ENCODE peak calls at places on chromosomes 16 and 17, in nine cellular contexts. C is psoas muscle; Z is stomach; B is body of pancreas; I is naive thymus-derived CD4-positive, alpha-beta T cell; L is hepatocyte; Q is lower lobe of right lung; P is upper lobe of right lung; U is testis. K is an unnamed sample.

GRCh38 chr16:89962754-89963498 is 14.4 kb downstream of the DEF8 start:
- DNase-seq in C (no peak), Z (no peak), B (no peak), I (no peak), L (no peak), Q (no peak), P (no peak), U (no peak), K (no peak)

GRCh38 chr16:30369091-30369937 is 980 bp downstream of the TBC1D10B start:
- DNase-seq in C (no peak), Z (no peak), B (no peak), I (peak; percentile 19), L (peak; percentile 39), Q (no peak), P (no peak), U (no peak), K (peak; percentile 23)

GRCh38 chr16:85075236-85075924 is 36.9 kb downstream of the CIBAR2 start:
- DNase-seq in C (no peak), Z (no peak), B (no peak), I (no peak), L (no peak), Q (no peak), P (no peak), U (no peak), K (no peak)

GRCh38 chr17:55536205-55536604 is 25.0 kb upstream of the SMIM36 start:
- DNase-seq in C (no peak), Z (no peak), B (no peak), I (no peak), L (no peak), Q (no peak), P (no peak), U (no peak), K (no peak)

GRCh38 chr16:8656376-8656775 is 18.0 kb upstream of the ABAT start:
- DNase-seq in C (no peak), Z (no peak), B (no peak), I (no peak), L (no peak), Q (no peak), P (no peak), U (no peak), K (no peak)

GRCh38 chr16:59385953-59386352 is 651.8 kb upstream of the GOT2 start:
- DNase-seq in C (no peak), Z (no peak), B (peak; percentile 13), I (no peak), L (no peak), Q (no peak), P (no peak), U (no peak), K (no peak)

GRCh38 chr17:66508896-66509843 is 206.8 kb downstream of the PRKCA start:
- DNase-seq in C (no peak), Z (peak; percentile 83), B (peak; percentile 74), I (no peak), L (peak; percentile 40), Q (peak; percentile 51), P (peak; percentile 69), U (no peak), K (peak; percentile 66)

GRCh38 chr17:53032861-53033271 is 789.9 kb upstream of the KIF2B start:
- DNase-seq in C (no peak), Z (no peak), B (peak; percentile 65), I (no peak), L (peak; percentile 89), Q (no peak), P (no peak), U (peak; percentile 28), K (peak; percentile 71)

GRCh38 chr16:31082368-31083045 is 6.2 kb downstream of the PRSS53 start:
- DNase-seq in C (no peak), Z (no peak), B (no peak), I (no peak), L (peak; percentile 3), Q (no peak), P (no peak), U (no peak), K (no peak)

GRCh38 chr16:61681124-61681523 is 355.1 kb downstream of the CDH8 start:
- DNase-seq in C (no peak), Z (no peak), B (no peak), I (no peak), L (no peak), Q (no peak), P (no peak), U (no peak), K (no peak)

GRCh38 chr16:12470311-12471229 is 333.1 kb downstream of the CPPED1 start:
- DNase-seq in C (peak; percentile 40), Z (no peak), B (no peak), I (no peak), L (no peak), Q (no peak), P (no peak), U (no peak), K (peak; percentile 95)

GRCh38 chr17:49214665-49215360 is 4.3 kb downstream of the ABI3 start:
- DNase-seq in C (no peak), Z (peak; percentile 79), B (peak; percentile 68), I (no peak), L (no peak), Q (peak; percentile 55), P (peak; percentile 70), U (peak; percentile 60), K (peak; percentile 84)

GRCh38 chr16:12319464-12320030 is 343.0 kb downstream of the SNX29 start:
- DNase-seq in C (no peak), Z (peak; percentile 28), B (peak; percentile 21), I (no peak), L (no peak), Q (no peak), P (no peak), U (no peak), K (peak; percentile 88)

GRCh38 chr17:64341181-64341580 is 49.5 kb downstream of the PECAM1 start:
- DNase-seq in C (no peak), Z (no peak), B (no peak), I (no peak), L (no peak), Q (no peak), P (no peak), U (no peak), K (no peak)

GRCh38 chr17:64334851-64335250 is 55.8 kb downstream of the PECAM1 start:
- DNase-seq in C (no peak), Z (no peak), B (no peak), I (no peak), L (no peak), Q (no peak), P (no peak), U (no peak), K (no peak)

GRCh38 chr17:64340557-64340956 is 50.1 kb downstream of the PECAM1 start:
- DNase-seq in C (no peak), Z (no peak), B (no peak), I (no peak), L (no peak), Q (no peak), P (no peak), U (no peak), K (no peak)

GRCh38 chr17:64339516-64340475 is 50.9 kb downstream of the PECAM1 start:
- DNase-seq in C (no peak), Z (no peak), B (no peak), I (no peak), L (no peak), Q (no peak), P (no peak), U (no peak), K (no peak)

DNA sequence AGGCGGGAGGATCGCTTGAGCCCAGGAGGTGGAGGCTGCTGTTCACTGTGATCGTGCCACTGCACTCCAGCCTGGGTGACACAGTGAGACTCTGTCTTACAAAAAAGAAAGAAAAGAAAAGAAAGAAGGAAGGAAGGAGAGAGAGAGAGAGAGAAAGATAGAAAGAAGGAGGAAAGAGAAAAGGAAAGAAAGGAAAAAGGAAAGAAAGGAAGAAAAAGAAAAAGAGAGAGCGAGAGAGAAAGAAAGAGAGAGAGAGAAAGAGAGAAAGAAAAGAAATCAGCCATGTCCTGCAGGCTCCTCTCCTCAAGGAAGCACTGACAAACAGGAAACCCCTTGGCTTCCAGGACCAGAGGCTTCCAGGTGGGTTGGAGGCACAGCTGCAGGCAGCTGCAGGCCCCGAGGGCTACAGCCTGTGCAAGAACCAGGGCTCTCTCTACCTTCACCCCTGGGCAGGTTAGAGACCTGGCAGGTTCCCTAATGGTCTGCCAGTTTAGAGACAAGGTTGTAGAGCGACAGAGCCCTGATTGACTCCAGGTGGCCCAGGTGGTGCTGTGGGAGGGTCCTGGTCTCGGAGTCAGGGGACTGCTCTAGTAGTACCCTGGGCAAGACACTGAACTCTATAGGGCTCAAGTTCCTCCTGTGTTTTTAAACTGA is 53.8 kb downstream of the PECAM1 start:
- DNase-seq in C (no peak), Z (no peak), B (no peak), I (no peak), L (no peak), Q (no peak), P (no peak), U (no peak), K (no peak)
- H3K36me3 ChIP-seq in C (no peaks in the 10 kb centered on the region), Z (peaks cover 3% of the 10 kb centered on the region), B (no peaks in the 10 kb centered on the region), I (no peaks in the 10 kb centered on the region), L (no peaks in the 10 kb centered on the region), Q (peaks cover 39% of the 10 kb centered on the region), P (peaks cover 4% of the 10 kb centered on the region), U (no peaks in the 10 kb centered on the region), K (no peaks in the 10 kb centered on the region)

DNA sequence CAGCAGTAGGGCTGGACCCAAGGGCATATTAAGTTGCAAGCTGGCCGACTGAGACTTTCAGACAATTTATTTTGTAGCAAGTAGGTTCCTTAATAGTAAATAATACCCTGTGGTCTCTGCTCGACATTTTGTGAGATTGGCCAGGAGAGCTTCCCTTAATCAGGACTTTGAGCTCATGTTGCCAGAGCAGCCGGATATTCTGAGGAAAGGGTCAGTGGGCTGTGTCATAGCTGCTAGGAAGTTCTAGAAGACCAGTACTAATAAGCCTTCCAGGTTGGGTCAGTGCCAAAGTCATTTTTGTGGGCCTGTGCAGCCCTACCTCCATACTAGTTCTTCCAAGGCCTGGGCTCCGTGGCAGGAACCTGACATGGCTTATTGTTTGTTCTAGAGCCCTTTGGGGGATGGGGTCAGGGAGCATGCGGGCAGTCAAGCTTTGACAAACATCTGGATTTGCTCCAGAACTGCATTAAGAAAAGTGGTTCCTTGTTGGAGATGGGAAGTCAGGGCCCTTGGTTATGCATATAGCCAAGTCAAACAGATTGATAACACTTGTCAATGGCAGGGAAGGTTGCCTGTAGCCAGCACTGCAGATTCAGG is 7.5 kb downstream of the ALKBH5 start:
- DNase-seq in C (no peak), Z (peak; percentile 91), B (peak; percentile 90), I (no peak), L (peak; percentile 29), Q (no peak), P (no peak), U (no peak), K (peak; percentile 89)
- H3K36me3 ChIP-seq in C (peaks cover 35% of the 10 kb centered on the region), Z (peaks cover 30% of the 10 kb centered on the region), B (no peaks in the 10 kb centered on the region), I (peaks cover 3% of the 10 kb centered on the region), L (no peaks in the 10 kb centered on the region), Q (peaks cover 56% of the 10 kb centered on the region), P (peaks cover 39% of the 10 kb centered on the region), U (no peaks in the 10 kb centered on the region), K (peaks cover 11% of the 10 kb centered on the region)

GRCh38 chr17:78421534-78422266 is 43.3 kb downstream of the PGS1 start:
- DNase-seq in C (peak; percentile 75), Z (peak; percentile 80), B (peak; percentile 79), I (peak; percentile 64), L (peak; percentile 89), Q (peak; percentile 85), P (peak; percentile 89), U (peak; percentile 79), K (peak; percentile 75)
- H3K36me3 ChIP-seq in C (peaks cover 67% of the 10 kb centered on the region), Z (peaks cover 74% of the 10 kb centered on the region), B (no peaks in the 10 kb centered on the region), I (peaks cover 4% of the 10 kb centered on the region), L (no peaks in the 10 kb centered on the region), Q (peaks cover 74% of the 10 kb centered on the region), P (peaks cover 62% of the 10 kb centered on the region), U (no peaks in the 10 kb centered on the region), K (peaks cover 27% of the 10 kb centered on the region)

GRCh38 chr17:80375186-80375585 is 39.8 kb upstream of the ENDOV start:
- DNase-seq in C (no peak), Z (no peak), B (no peak), I (no peak), L (no peak), Q (no peak), P (peak; percentile 22), U (no peak), K (no peak)
- H3K36me3 ChIP-seq in C (peaks cover 99% of the 10 kb centered on the region), Z (peaks cover 100% of the 10 kb centered on the region), B (peaks cover 13% of the 10 kb centered on the region), I (peaks cover 56% of the 10 kb centered on the region), L (no peaks in the 10 kb centered on the region), Q (peaks cover 99% of the 10 kb centered on the region), P (peaks cover 99% of the 10 kb centered on the region), U (no peaks in the 10 kb centered on the region), K (peaks cover 90% of the 10 kb centered on the region)

GRCh38 chr16:70663524-70664324 is 17.4 kb downstream of the IL34 start:
- DNase-seq in C (no peak), Z (no peak), B (no peak), I (no peak), L (no peak), Q (no peak), P (peak; percentile 65), U (no peak), K (no peak)
- H3K36me3 ChIP-seq in C (peaks cover 61% of the 10 kb centered on the region), Z (peaks cover 60% of the 10 kb centered on the region), B (no peaks in the 10 kb centered on the region), I (no peaks in the 10 kb centered on the region), L (no peaks in the 10 kb centered on the region), Q (peaks cover 55% of the 10 kb centered on the region), P (peaks cover 52% of the 10 kb centered on the region), U (no peaks in the 10 kb centered on the region), K (peaks cover 37% of the 10 kb centered on the region)